ENCODE peak calls at places on chromosome 17, in nine cellular contexts. Z, O, L, Y, X, K, W, I and S are unnamed samples.

GRCh38 chr17:41810659-41811548 is 845 bp downstream of the P3H4 start:
- DNase-seq in Z (no peak), O (no peak), L (no peak), Y (no peak), X (no peak), K (peak; percentile 38), W (no peak), I (peak; percentile 31), S (peak; percentile 58)

GRCh38 chr17:48597775-48598631 is 4.4 kb upstream of the HOXB5 start:
- DNase-seq in Z (no peak), O (no peak), L (peak; percentile 78), Y (peak; percentile 43), X (no peak), K (peak; percentile 80), W (peak; percentile 55), I (no peak), S (peak; percentile 69)

GRCh38 chr17:76866774-76867577 is 1.2 kb upstream of the MGAT5B start:
- DNase-seq in Z (no peak), O (no peak), L (no peak), Y (no peak), X (no peak), K (peak; percentile 76), W (no peak), I (no peak), S (no peak)

GRCh38 chr17:45997624-45998023 is 1.4 kb upstream of the STH start:
- DNase-seq in Z (no peak), O (no peak), L (no peak), Y (no peak), X (no peak), K (peak; percentile 73), W (no peak), I (no peak), S (no peak)

GRCh38 chr17:66904760-66905637 is 59.5 kb upstream of the CACNG4 start:
- DNase-seq in Z (peak; percentile 49), O (no peak), L (no peak), Y (no peak), X (peak; percentile 28), K (peak; percentile 43), W (no peak), I (peak; percentile 74), S (no peak)

GRCh38 chr17:10295728-10296343 is 77.0 kb downstream of the MYH13 start:
- DNase-seq in Z (peak; percentile 69), O (no peak), L (peak; percentile 74), Y (no peak), X (peak; percentile 40), K (peak; percentile 83), W (peak; percentile 33), I (no peak), S (no peak)

GRCh38 chr17:16986391-16986790 is 14.5 kb upstream of the TNFRSF13B start:
- DNase-seq in Z (no peak), O (no peak), L (no peak), Y (no peak), X (no peak), K (peak; percentile 46), W (no peak), I (no peak), S (no peak)

GRCh38 chr17:75572713-75573539 is 14.7 kb upstream of the MYO15B start:
- DNase-seq in Z (no peak), O (no peak), L (no peak), Y (no peak), X (no peak), K (no peak), W (no peak), I (no peak), S (no peak)

GRCh38 chr17:37787055-37787720 is 42.3 kb upstream of the HNF1B start:
- DNase-seq in Z (peak; percentile 95), O (no peak), L (no peak), Y (no peak), X (no peak), K (peak; percentile 39), W (no peak), I (peak; percentile 73), S (no peak)

GRCh38 chr17:82350182-82351030 is 8.6 kb upstream of the TEX19 start:
- DNase-seq in Z (no peak), O (no peak), L (peak; percentile 49), Y (no peak), X (no peak), K (no peak), W (peak; percentile 92), I (no peak), S (no peak)

GRCh38 chr17:71441098-71441497 is 679.7 kb upstream of the SOX9 start:
- DNase-seq in Z (peak; percentile 45), O (no peak), L (no peak), Y (no peak), X (no peak), K (peak; percentile 93), W (no peak), I (no peak), S (no peak)

GRCh38 chr17:70767102-70767701 is 597.9 kb downstream of the KCNJ2 start:
- DNase-seq in Z (peak; percentile 29), O (no peak), L (no peak), Y (no peak), X (no peak), K (peak; percentile 61), W (peak; percentile 43), I (no peak), S (no peak)

GRCh38 chr17:280901-281300 is 71.7 kb downstream of the RPH3AL start:
- DNase-seq in Z (no peak), O (no peak), L (no peak), Y (no peak), X (no peak), K (no peak), W (no peak), I (peak; percentile 7), S (peak; percentile 22)

GRCh38 chr17:82666931-82667667 is 18.9 kb upstream of the WDR45B start:
- DNase-seq in Z (no peak), O (no peak), L (no peak), Y (no peak), X (no peak), K (no peak), W (no peak), I (no peak), S (no peak)

GRCh38 chr17:81429813-81430510 is 34.7 kb downstream of the BAHCC1 start:
- DNase-seq in Z (no peak), O (no peak), L (peak; percentile 76), Y (no peak), X (no peak), K (peak; percentile 41), W (no peak), I (no peak), S (no peak)

GRCh38 chr17:29250666-29251065 is 4.0 kb downstream of the CRYBA1 start:
- DNase-seq in Z (no peak), O (no peak), L (no peak), Y (no peak), X (no peak), K (peak; percentile 77), W (no peak), I (no peak), S (no peak)

GRCh38 chr17:2792541-2793169 is 3.6 kb upstream of the RAP1GAP2 start:
- DNase-seq in Z (no peak), O (no peak), L (no peak), Y (peak; percentile 89), X (no peak), K (no peak), W (no peak), I (no peak), S (no peak)
- H3K4me1 ChIP-seq in Z (peaks cover 6% of the 10 kb centered on the region), O (no peaks in the 10 kb centered on the region), L (no peaks in the 10 kb centered on the region), Y (peaks cover 62% of the 10 kb centered on the region), X (peaks cover 53% of the 10 kb centered on the region), K (no peaks in the 10 kb centered on the region), W (peaks cover 12% of the 10 kb centered on the region), I (no peaks in the 10 kb centered on the region), S (peaks cover 24% of the 10 kb centered on the region)

DNA sequence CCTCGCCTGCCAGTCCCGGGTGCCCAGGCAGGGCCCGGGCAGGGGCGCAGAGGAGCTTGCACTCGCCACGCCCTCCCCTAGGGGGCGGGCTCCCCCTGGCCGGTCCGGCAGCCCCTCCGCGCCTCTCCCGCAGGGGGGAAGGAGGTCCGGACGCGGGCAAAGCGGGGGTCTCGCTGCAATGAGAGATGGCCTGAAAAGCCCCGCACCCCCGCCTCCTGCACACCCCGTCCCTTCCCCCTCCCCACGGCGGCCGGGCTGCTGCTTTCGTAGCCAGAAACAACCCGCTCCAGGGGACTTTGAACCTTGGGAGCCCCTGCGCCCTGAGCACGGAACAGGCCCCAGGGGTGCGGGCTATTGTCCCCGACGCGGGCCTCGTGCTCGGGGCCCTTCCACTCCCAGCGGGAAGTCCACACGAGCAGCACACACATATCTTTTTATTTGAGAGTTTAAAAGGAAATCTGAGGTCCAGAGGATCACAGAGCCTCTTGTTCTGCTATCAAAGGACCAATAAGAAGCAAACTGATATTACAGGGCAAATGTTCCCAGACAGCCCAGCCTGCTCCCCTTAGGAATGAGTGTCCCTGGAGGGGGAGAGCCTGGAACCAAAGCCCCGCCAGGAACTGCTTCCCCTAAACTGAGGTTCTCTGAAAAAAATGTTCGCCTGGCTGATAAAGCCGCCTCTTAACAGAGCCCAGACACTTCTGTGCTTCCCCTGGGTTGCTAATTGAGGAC is 5.8 kb upstream of the CBX4 start:
- DNase-seq in Z (peak; percentile 92), O (no peak), L (peak; percentile 74), Y (no peak), X (peak; percentile 46), K (peak; percentile 58), W (peak; percentile 70), I (peak; percentile 50), S (peak; percentile 62)
- H3K4me3 ChIP-seq in Z (peak overlapping the region; percentile 53), O (peak overlapping the region; percentile 65), L (peak overlapping the region; percentile 73), Y (no peak overlapping the region), X (peak overlapping the region; percentile 57), K (peak overlapping the region; percentile 77), W (no peak overlapping the region), I (peak overlapping the region; percentile 31), S (peak overlapping the region; percentile 61)

GRCh38 chr17:20200016-20200788 is 191.0 kb downstream of the SPECC1 start:
- DNase-seq in Z (no peak), O (no peak), L (no peak), Y (no peak), X (no peak), K (no peak), W (no peak), I (no peak), S (no peak)

GRCh38 chr17:20202141-20202574 is 193.0 kb downstream of the SPECC1 start:
- DNase-seq in Z (no peak), O (no peak), L (no peak), Y (no peak), X (no peak), K (no peak), W (no peak), I (no peak), S (no peak)

GRCh38 chr17:20201059-20201458 is 191.9 kb downstream of the SPECC1 start:
- DNase-seq in Z (no peak), O (no peak), L (no peak), Y (no peak), X (no peak), K (no peak), W (no peak), I (no peak), S (no peak)

GRCh38 chr17:20196314-20196713 is 187.2 kb downstream of the SPECC1 start:
- DNase-seq in Z (no peak), O (no peak), L (no peak), Y (no peak), X (no peak), K (no peak), W (no peak), I (no peak), S (no peak)

GRCh38 chr17:20197527-20197926 is 188.4 kb downstream of the SPECC1 start:
- DNase-seq in Z (no peak), O (no peak), L (no peak), Y (no peak), X (no peak), K (no peak), W (no peak), I (no peak), S (no peak)
- H3K9me3 ChIP-seq in Z (peaks cover 16% of the 10 kb centered on the region), O (no peaks in the 10 kb centered on the region), L (no peaks in the 10 kb centered on the region), Y (no peaks in the 10 kb centered on the region), X (no peaks in the 10 kb centered on the region), K (no peaks in the 10 kb centered on the region), W (peaks cover 20% of the 10 kb centered on the region), I (no peaks in the 10 kb centered on the region), S (no peaks in the 10 kb centered on the region)

GRCh38 chr17:77881545-77881944 is 77.0 kb upstream of the TNRC6C start:
- DNase-seq in Z (no peak), O (peak; percentile 47), L (peak; percentile 92), Y (peak; percentile 84), X (peak; percentile 89), K (peak; percentile 78), W (peak; percentile 95), I (peak; percentile 66), S (peak; percentile 90)
- H3K4me1 ChIP-seq in Z (peaks cover 7% of the 10 kb centered on the region), O (peaks cover 17% of the 10 kb centered on the region), L (peaks cover 9% of the 10 kb centered on the region), Y (peaks cover 88% of the 10 kb centered on the region), X (peaks cover 57% of the 10 kb centered on the region), K (peaks cover 10% of the 10 kb centered on the region), W (peaks cover 53% of the 10 kb centered on the region), I (no peaks in the 10 kb centered on the region), S (peaks cover 32% of the 10 kb centered on the region)